ENCODE peak calls at places on chromosomes 11 and 22, in seven cellular contexts. J, E, O, U, P, K and M are unnamed samples.

GRCh38 chr11:116927163-116927772 is 89.8 kb upstream of the APOA1 start:
- DNase-seq in J (no peak), E (no peak), O (no peak), U (peak), P (no peak), K (peak), M (peak)

GRCh38 chr22:30397656-30398635 is 1.1 kb downstream of the SEC14L2 start:
- DNase-seq in J (no peak), E (no peak), O (no peak), U (no peak), P (no peak), K (peak), M (no peak)

GRCh38 chr11:73234403-73235181 is 16.5 kb downstream of the P2RY2 start:
- DNase-seq in J (no peak), E (no peak), O (no peak), U (no peak), P (no peak), K (no peak), M (no peak)

GRCh38 chr11:75333022-75333806 is 18.2 kb downstream of the ARRB1 start:
- DNase-seq in J (no peak), E (no peak), O (no peak), U (no peak), P (no peak), K (no peak), M (no peak)

GRCh38 chr22:22380098-22381030 is 128.2 kb downstream of the ZNF280B start:
- DNase-seq in J (no peak), E (no peak), O (no peak), U (no peak), P (no peak), K (peak), M (peak)

GRCh38 chr11:126340960-126341709 is 14.4 kb upstream of the ST3GAL4 start:
- DNase-seq in J (no peak), E (no peak), O (no peak), U (no peak), P (no peak), K (peak), M (peak)

GRCh38 chr22:19517919-19518567 is 6.2 kb downstream of the CLDN5 start:
- DNase-seq in J (no peak), E (no peak), O (no peak), U (no peak), P (no peak), K (no peak), M (no peak)

GRCh38 chr22:30877662-30878515 is 90.7 kb downstream of the MORC2 start:
- DNase-seq in J (no peak), E (no peak), O (no peak), U (no peak), P (no peak), K (peak), M (no peak)

GRCh38 chr11:126963603-126964353 is 36.8 kb downstream of the KIRREL3 start:
- DNase-seq in J (no peak), E (peak), O (no peak), U (no peak), P (no peak), K (peak), M (no peak)

GRCh38 chr11:69637956-69638871 is 2.7 kb upstream of the CCND1 start:
- DNase-seq in J (no peak), E (peak), O (no peak), U (no peak), P (no peak), K (peak), M (no peak)

GRCh38 chr11:34613015-34613414 is 7.9 kb upstream of the EHF start:
- DNase-seq in J (no peak), E (no peak), O (no peak), U (no peak), P (no peak), K (no peak), M (no peak)

GRCh38 chr11:59413646-59414045 is 12.6 kb downstream of the OR5A2 start:
- DNase-seq in J (no peak), E (no peak), O (no peak), U (no peak), P (no peak), K (no peak), M (no peak)

GRCh38 chr22:24437820-24438328 is 10.5 kb downstream of the ADORA2A start:
- DNase-seq in J (no peak), E (no peak), O (no peak), U (no peak), P (no peak), K (peak), M (peak)

GRCh38 chr22:41366323-41367014 is 15.3 kb upstream of the TEF start:
- DNase-seq in J (no peak), E (no peak), O (no peak), U (no peak), P (no peak), K (no peak), M (no peak)

GRCh38 chr22:43136255-43136654 is 6.9 kb downstream of the MCAT start:
- DNase-seq in J (no peak), E (peak), O (no peak), U (peak), P (no peak), K (peak), M (peak)

GRCh38 chr11:6632116-6633073 is 13.2 kb upstream of the TPP1 start:
- DNase-seq in J (no peak), E (no peak), O (no peak), U (no peak), P (no peak), K (no peak), M (no peak)

GRCh38 chr11:118883368-118884071 is at the start of gene CXCR5:
- DNase-seq in J (no peak), E (no peak), O (no peak), U (no peak), P (no peak), K (no peak), M (peak)

GRCh38 chr11:23865341-23865975 is 631.4 kb upstream of the LUZP2 start:
- DNase-seq in J (no peak), E (no peak), O (no peak), U (no peak), P (no peak), K (peak), M (no peak)

GRCh38 chr11:87603887-87604286 is 566.2 kb downstream of the TMEM135 start:
- DNase-seq in J (peak), E (no peak), O (no peak), U (no peak), P (no peak), K (no peak), M (no peak)

GRCh38 chr11:69211540-69212120 is 55.9 kb downstream of the SMIM38 start:
- DNase-seq in J (no peak), E (no peak), O (no peak), U (no peak), P (no peak), K (no peak), M (no peak)

GRCh38 chr11:58268142-58268541 is at the start of gene OR10W1:
- DNase-seq in J (no peak), E (no peak), O (no peak), U (no peak), P (no peak), K (no peak), M (no peak)

GRCh38 chr11:45188127-45188526 is 41.7 kb downstream of the PRDM11 start:
- DNase-seq in J (no peak), E (no peak), O (no peak), U (no peak), P (no peak), K (no peak), M (no peak)

GRCh38 chr11:119518746-119519382 is 95.9 kb upstream of the THY1 start:
- DNase-seq in J (no peak), E (no peak), O (no peak), U (no peak), P (no peak), K (peak), M (peak)

GRCh38 chr22:42932857-42933782 is 76.0 kb upstream of the ARFGAP3 start:
- DNase-seq in J (no peak), E (no peak), O (no peak), U (no peak), P (no peak), K (no peak), M (peak)

GRCh38 chr11:112697371-112697770 is 263.8 kb upstream of the NCAM1 start:
- DNase-seq in J (no peak), E (no peak), O (no peak), U (no peak), P (no peak), K (no peak), M (no peak)

GRCh38 chr22:44802071-44802700 is 49.8 kb downstream of the ARHGAP8 start:
- DNase-seq in J (no peak), E (no peak), O (no peak), U (no peak), P (no peak), K (no peak), M (no peak)

GRCh38 chr11:45754261-45754709 is 50.7 kb upstream of the SLC35C1 start:
- DNase-seq in J (no peak), E (no peak), O (no peak), U (no peak), P (no peak), K (no peak), M (no peak)

GRCh38 chr11:41522391-41522790 is 62.9 kb upstream of the LRRC4C start:
- DNase-seq in J (no peak), E (no peak), O (no peak), U (no peak), P (no peak), K (peak), M (no peak)

GRCh38 chr22:22410677-22411076 is 97.9 kb downstream of the ZNF280B start:
- DNase-seq in J (no peak), E (no peak), O (no peak), U (no peak), P (no peak), K (no peak), M (no peak)

GRCh38 chr11:130163346-130164220 is 4.0 kb downstream of the ST14 start:
- DNase-seq in J (no peak), E (no peak), O (no peak), U (no peak), P (no peak), K (peak), M (no peak)

GRCh38 chr11:83020942-83021779 is 50.5 kb downstream of the RAB30 start:
- DNase-seq in J (no peak), E (no peak), O (no peak), U (no peak), P (no peak), K (no peak), M (no peak)

GRCh38 chr11:16924826-16925494 is 89.3 kb downstream of the PLEKHA7 start:
- DNase-seq in J (no peak), E (peak), O (peak), U (no peak), P (no peak), K (peak), M (no peak)

GRCh38 chr11:65654375-65655349 is 8.1 kb downstream of the RELA start:
- DNase-seq in J (no peak), E (no peak), O (no peak), U (no peak), P (no peak), K (no peak), M (no peak)

GRCh38 chr22:25881353-25881752 is 139.4 kb downstream of the MYO18B start:
- DNase-seq in J (no peak), E (no peak), O (no peak), U (no peak), P (no peak), K (no peak), M (no peak)

GRCh38 chr22:25884121-25884520 is 142.1 kb downstream of the MYO18B start:
- DNase-seq in J (no peak), E (no peak), O (no peak), U (no peak), P (no peak), K (no peak), M (no peak)

GRCh38 chr22:25882366-25882765 is 140.4 kb downstream of the MYO18B start:
- DNase-seq in J (no peak), E (no peak), O (no peak), U (no peak), P (no peak), K (no peak), M (no peak)

GRCh38 chr22:25878933-25879332 is 136.9 kb downstream of the MYO18B start:
- DNase-seq in J (no peak), E (no peak), O (no peak), U (no peak), P (no peak), K (no peak), M (no peak)

GRCh38 chr22:25880524-25880923 is 138.5 kb downstream of the MYO18B start:
- DNase-seq in J (no peak), E (no peak), O (no peak), U (no peak), P (no peak), K (no peak), M (peak)
- TF ChIP-seq CTCF in J (no peak), E (no peak), O (no peak), U (no peak), P (no peak), K (no peak), M (peak)

GRCh38 chr11:114827043-114827442 is 148.7 kb downstream of the NXPE2 start:
- DNase-seq in J (no peak), E (no peak), O (no peak), U (no peak), P (no peak), K (no peak), M (no peak)

GRCh38 chr11:114832532-114833125 is 154.3 kb downstream of the NXPE2 start:
- DNase-seq in J (no peak), E (no peak), O (no peak), U (no peak), P (no peak), K (no peak), M (no peak)
- H3K4me3 ChIP-seq in J (no peak), E (no peak), O (no peak), U (no peak), P (no peak), K (no peak), M (no peak)

GRCh38 chr22:27919943-27920755 is 1.1 kb upstream of the PITPNB start:
- DNase-seq in J (no peak), E (peak), O (peak), U (no peak), P (no peak), K (peak), M (no peak)
- TF ChIP-seq CTCF in J (no peak), E (no peak), O (no peak), U (no peak), P (no peak), K (no peak), M (no peak)

GRCh38 chr11:134386945-134387344 is 25.1 kb downstream of the B3GAT1 start:
- DNase-seq in J (no peak), E (no peak), O (no peak), U (no peak), P (no peak), K (no peak), M (no peak)

GRCh38 chr11:134384406-134384805 is 27.6 kb downstream of the B3GAT1 start:
- DNase-seq in J (no peak), E (no peak), O (no peak), U (no peak), P (no peak), K (no peak), M (no peak)

GRCh38 chr11:134385171-134385570 is 26.9 kb downstream of the B3GAT1 start:
- DNase-seq in J (no peak), E (no peak), O (no peak), U (no peak), P (no peak), K (no peak), M (no peak)

GRCh38 chr11:134387501-134387900 is 24.5 kb downstream of the B3GAT1 start:
- DNase-seq in J (no peak), E (no peak), O (no peak), U (no peak), P (no peak), K (no peak), M (no peak)

DNA sequence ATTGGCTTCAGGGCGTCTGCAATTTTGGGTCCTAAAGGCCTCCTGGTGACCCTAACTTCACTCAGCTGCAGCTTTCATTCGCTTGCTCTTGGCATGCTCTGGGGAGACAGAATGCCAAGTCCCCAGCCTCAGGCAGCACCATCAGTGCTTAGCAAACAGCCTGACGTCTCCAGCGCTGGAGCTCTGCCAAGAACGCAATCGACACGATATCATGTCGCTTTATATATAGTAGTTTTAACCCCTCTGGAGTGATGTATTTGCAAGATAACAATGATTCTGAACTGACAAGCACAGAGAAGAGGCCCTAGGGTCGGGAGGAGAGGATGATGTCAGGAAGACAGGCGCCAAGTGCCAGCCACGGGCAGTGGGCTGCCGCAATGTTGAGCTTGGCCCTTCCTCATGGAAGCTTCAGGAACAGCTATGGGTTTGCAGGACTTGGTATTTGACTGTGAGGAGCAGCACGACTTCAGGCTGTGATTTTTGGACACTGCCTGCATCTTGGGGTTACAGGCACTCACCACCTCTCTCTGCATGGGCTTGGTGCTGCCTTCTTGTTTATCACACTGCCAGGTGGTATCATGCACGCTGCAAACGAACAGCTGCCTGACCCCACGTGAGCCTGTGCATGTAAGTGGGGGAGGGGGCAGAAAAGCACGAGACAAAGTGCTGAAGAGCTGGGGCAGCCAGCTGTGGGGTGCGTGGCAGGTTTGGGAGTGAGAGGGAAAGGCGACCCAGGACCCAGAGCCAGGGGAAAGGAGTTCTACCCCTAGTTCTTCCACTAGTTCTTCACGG is 26.1 kb downstream of the B3GAT1 start:
- DNase-seq in J (no peak), E (no peak), O (no peak), U (no peak), P (no peak), K (peak), M (no peak)
- H3K4me3 ChIP-seq in J (no peak), E (no peak), O (no peak), U (no peak), P (no peak), K (no peak), M (no peak)

DNA sequence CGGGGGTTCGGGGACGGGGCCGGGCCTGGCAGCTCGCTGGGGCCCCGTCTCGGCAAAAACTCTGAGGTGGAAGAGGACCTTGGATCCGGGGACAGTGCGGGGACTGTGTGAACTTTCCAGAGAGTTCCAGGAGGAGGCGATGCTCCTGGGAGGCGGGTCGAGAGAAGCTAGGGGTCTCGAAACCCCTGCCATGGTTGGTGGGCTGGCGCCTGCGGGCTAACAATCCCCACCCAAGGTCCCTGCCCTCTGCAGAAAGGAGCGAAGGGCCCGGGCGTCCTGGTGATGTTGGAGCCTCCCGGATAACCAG is 4.7 kb upstream of the GRK2 start:
- DNase-seq in J (no peak), E (no peak), O (no peak), U (no peak), P (no peak), K (no peak), M (no peak)
- TF ChIP-seq CTCF in J (no peak), E (peak), O (no peak), U (no peak), P (peak), K (peak), M (no peak)

GRCh38 chr22:48441553-48441850 is 1386.2 kb downstream of the BRD1 start:
- DNase-seq in J (no peak), E (no peak), O (no peak), U (no peak), P (no peak), K (no peak), M (no peak)
- H3K4me3 ChIP-seq in J (no peak), E (no peak), O (no peak), U (no peak), P (no peak), K (no peak), M (no peak)

GRCh38 chr22:46985507-46985882 is 223.0 kb downstream of the TBC1D22A start:
- DNase-seq in J (no peak), E (no peak), O (no peak), U (no peak), P (no peak), K (no peak), M (no peak)

GRCh38 chr22:46980392-46980791 is 217.9 kb downstream of the TBC1D22A start:
- DNase-seq in J (no peak), E (no peak), O (no peak), U (no peak), P (no peak), K (no peak), M (no peak)

GRCh38 chr22:46982635-46983034 is 220.2 kb downstream of the TBC1D22A start:
- DNase-seq in J (no peak), E (no peak), O (no peak), U (no peak), P (no peak), K (no peak), M (no peak)

GRCh38 chr22:46984751-46985506 is 222.5 kb downstream of the TBC1D22A start:
- DNase-seq in J (no peak), E (no peak), O (no peak), U (no peak), P (peak), K (peak), M (no peak)

GRCh38 chr22:46983046-46983445 is 220.6 kb downstream of the TBC1D22A start:
- DNase-seq in J (no peak), E (no peak), O (no peak), U (no peak), P (no peak), K (no peak), M (no peak)
- TF ChIP-seq CTCF in J (no peak), E (no peak), O (no peak), U (no peak), P (no peak), K (no peak), M (no peak)